ENCODE peak calls at places on chromosomes 12 and 14, in eight cellular contexts. One of them, this sample, is unnamed.

GRCh38 chr12:125140918-125141573 is 75.8 kb downstream of the AACS start:
- DNase-seq in fibroblast of villous mesenchyme: peak
- DNase-seq in lung: no peak
- DNase-seq in HFF-Myc: peak
- DNase-seq in HFFc6: peak
- DNase-seq in stomach: no peak
- DNase-seq in stimulated activated CD4-positive, alpha-beta T cell treated with anti-CD3 and anti-CD28 coated beads, Interleukin-4, amount 100 ng/mL, for 1 hour: no peak
- DNase-seq in A172: peak
- DNase-seq in this sample: no peak

GRCh38 chr14:33332497-33332896 is 393.8 kb downstream of the NPAS3 start:
- DNase-seq in HFFc6: no peak
- DNase-seq in stimulated activated CD4-positive, alpha-beta T cell treated with anti-CD3 and anti-CD28 coated beads, Interleukin-4, amount 100 ng/mL, for 1 hour: no peak
- DNase-seq in fibroblast of villous mesenchyme: no peak
- DNase-seq in A172: no peak
- DNase-seq in lung: no peak
- DNase-seq in HFF-Myc: no peak
- DNase-seq in stomach: no peak
- DNase-seq in this sample: no peak

GRCh38 chr12:71139153-71139735 is 18.6 kb downstream of the TSPAN8 start:
- DNase-seq in HFF-Myc: no peak
- DNase-seq in stomach: no peak
- DNase-seq in A172: no peak
- DNase-seq in stimulated activated CD4-positive, alpha-beta T cell treated with anti-CD3 and anti-CD28 coated beads, Interleukin-4, amount 100 ng/mL, for 1 hour: no peak
- DNase-seq in lung: no peak
- DNase-seq in HFFc6: no peak
- DNase-seq in fibroblast of villous mesenchyme: no peak
- DNase-seq in this sample: no peak

GRCh38 chr14:104680056-104680805 is 9.2 kb upstream of the INF2 start:
- DNase-seq in stomach: peak
- DNase-seq in HFFc6: peak
- DNase-seq in fibroblast of villous mesenchyme: peak
- DNase-seq in A172: peak
- DNase-seq in HFF-Myc: no peak
- DNase-seq in stimulated activated CD4-positive, alpha-beta T cell treated with anti-CD3 and anti-CD28 coated beads, Interleukin-4, amount 100 ng/mL, for 1 hour: no peak
- DNase-seq in lung: no peak
- DNase-seq in this sample: no peak

GRCh38 chr14:61147369-61147897 is 133.7 kb downstream of the TMEM30B start:
- DNase-seq in lung: no peak
- DNase-seq in HFFc6: no peak
- DNase-seq in HFF-Myc: no peak
- DNase-seq in stomach: no peak
- DNase-seq in A172: peak
- DNase-seq in stimulated activated CD4-positive, alpha-beta T cell treated with anti-CD3 and anti-CD28 coated beads, Interleukin-4, amount 100 ng/mL, for 1 hour: no peak
- DNase-seq in fibroblast of villous mesenchyme: no peak
- DNase-seq in this sample: no peak

GRCh38 chr12:114013601-114014345 is 47.6 kb upstream of the RBM19 start:
- DNase-seq in A172: peak
- DNase-seq in HFFc6: peak
- DNase-seq in stomach: no peak
- DNase-seq in stimulated activated CD4-positive, alpha-beta T cell treated with anti-CD3 and anti-CD28 coated beads, Interleukin-4, amount 100 ng/mL, for 1 hour: no peak
- DNase-seq in fibroblast of villous mesenchyme: peak
- DNase-seq in HFF-Myc: peak
- DNase-seq in lung: no peak
- DNase-seq in this sample: no peak

GRCh38 chr14:66444271-66444987 is 41.7 kb upstream of the CCDC196 start:
- DNase-seq in A172: no peak
- DNase-seq in HFFc6: no peak
- DNase-seq in stomach: no peak
- DNase-seq in fibroblast of villous mesenchyme: no peak
- DNase-seq in lung: no peak
- DNase-seq in stimulated activated CD4-positive, alpha-beta T cell treated with anti-CD3 and anti-CD28 coated beads, Interleukin-4, amount 100 ng/mL, for 1 hour: no peak
- DNase-seq in HFF-Myc: peak
- DNase-seq in this sample: no peak

GRCh38 chr12:54961190-54961589 is 23.4 kb downstream of the TESPA1 start:
- DNase-seq in stomach: no peak
- DNase-seq in A172: no peak
- DNase-seq in lung: no peak
- DNase-seq in fibroblast of villous mesenchyme: no peak
- DNase-seq in HFF-Myc: no peak
- DNase-seq in stimulated activated CD4-positive, alpha-beta T cell treated with anti-CD3 and anti-CD28 coated beads, Interleukin-4, amount 100 ng/mL, for 1 hour: no peak
- DNase-seq in HFFc6: no peak
- DNase-seq in this sample: no peak

GRCh38 chr14:49879683-49880204 is 13.1 kb upstream of the ARF6 start:
- DNase-seq in fibroblast of villous mesenchyme: peak
- DNase-seq in stomach: peak
- DNase-seq in HFF-Myc: no peak
- DNase-seq in lung: no peak
- DNase-seq in HFFc6: peak
- DNase-seq in stimulated activated CD4-positive, alpha-beta T cell treated with anti-CD3 and anti-CD28 coated beads, Interleukin-4, amount 100 ng/mL, for 1 hour: peak
- DNase-seq in A172: peak
- DNase-seq in this sample: peak